ENCODE peak calls at places on chromosomes 1 and 21, in ten cellular contexts. One of them, this sample, is unnamed.

GRCh38 chr1:213984387-213985180 is 3.2 kb upstream of the PROX1 start:
- DNase-seq in anterior cingulate cortex: no peak
- DNase-seq in MCF 10A: no peak
- DNase-seq in stimulated activated naive B cell treated with anti-CD40 and anti-IgM and Interleukin-4, amounts not matched to agents 10 μg/mL and 1 μg/mL and 100 μg/mL, for 72 hours: no peak
- DNase-seq in endothelial cell: no peak
- DNase-seq in non-pigmented ciliary epithelial cell: no peak
- DNase-seq in effector memory CD8-positive, alpha-beta T cell: no peak
- DNase-seq in H4: no peak
- DNase-seq in activated CD8-positive, alpha-beta T cell treated with anti-CD3 and anti-CD28 coated beads, Interleukin-2, amount 10 ng/mL, durations not matched to agents 7 days and 5 days: no peak
- DNase-seq in retina: peak
- DNase-seq in this sample: no peak

GRCh38 chr1:32861904-32862698 is 8.6 kb downstream of the FNDC5 start:
- DNase-seq in activated CD8-positive, alpha-beta T cell treated with anti-CD3 and anti-CD28 coated beads, Interleukin-2, amount 10 ng/mL, durations not matched to agents 7 days and 5 days: no peak
- DNase-seq in H4: no peak
- DNase-seq in non-pigmented ciliary epithelial cell: no peak
- DNase-seq in retina: no peak
- DNase-seq in anterior cingulate cortex: peak
- DNase-seq in MCF 10A: no peak
- DNase-seq in stimulated activated naive B cell treated with anti-CD40 and anti-IgM and Interleukin-4, amounts not matched to agents 10 μg/mL and 1 μg/mL and 100 μg/mL, for 72 hours: no peak
- DNase-seq in endothelial cell: no peak
- DNase-seq in effector memory CD8-positive, alpha-beta T cell: no peak
- DNase-seq in this sample: no peak

GRCh38 chr1:21072721-21073120 is 104.0 kb downstream of the EIF4G3 start:
- DNase-seq in anterior cingulate cortex: no peak
- DNase-seq in retina: no peak
- DNase-seq in stimulated activated naive B cell treated with anti-CD40 and anti-IgM and Interleukin-4, amounts not matched to agents 10 μg/mL and 1 μg/mL and 100 μg/mL, for 72 hours: no peak
- DNase-seq in MCF 10A: no peak
- DNase-seq in non-pigmented ciliary epithelial cell: peak
- DNase-seq in H4: no peak
- DNase-seq in endothelial cell: no peak
- DNase-seq in activated CD8-positive, alpha-beta T cell treated with anti-CD3 and anti-CD28 coated beads, Interleukin-2, amount 10 ng/mL, durations not matched to agents 7 days and 5 days: no peak
- DNase-seq in effector memory CD8-positive, alpha-beta T cell: no peak
- DNase-seq in this sample: no peak

GRCh38 chr1:28509705-28510349 is 4.0 kb downstream of the RCC1 start:
- DNase-seq in effector memory CD8-positive, alpha-beta T cell: no peak
- DNase-seq in retina: no peak
- DNase-seq in stimulated activated naive B cell treated with anti-CD40 and anti-IgM and Interleukin-4, amounts not matched to agents 10 μg/mL and 1 μg/mL and 100 μg/mL, for 72 hours: peak
- DNase-seq in endothelial cell: no peak
- DNase-seq in H4: no peak
- DNase-seq in non-pigmented ciliary epithelial cell: no peak
- DNase-seq in MCF 10A: peak
- DNase-seq in activated CD8-positive, alpha-beta T cell treated with anti-CD3 and anti-CD28 coated beads, Interleukin-2, amount 10 ng/mL, durations not matched to agents 7 days and 5 days: no peak
- DNase-seq in anterior cingulate cortex: no peak
- DNase-seq in this sample: no peak

GRCh38 chr21:44356636-44357035 is 3.2 kb downstream of the TRPM2 start:
- DNase-seq in stimulated activated naive B cell treated with anti-CD40 and anti-IgM and Interleukin-4, amounts not matched to agents 10 μg/mL and 1 μg/mL and 100 μg/mL, for 72 hours: no peak
- DNase-seq in retina: no peak
- DNase-seq in non-pigmented ciliary epithelial cell: no peak
- DNase-seq in activated CD8-positive, alpha-beta T cell treated with anti-CD3 and anti-CD28 coated beads, Interleukin-2, amount 10 ng/mL, durations not matched to agents 7 days and 5 days: no peak
- DNase-seq in effector memory CD8-positive, alpha-beta T cell: no peak
- DNase-seq in MCF 10A: no peak
- DNase-seq in anterior cingulate cortex: no peak
- DNase-seq in endothelial cell: no peak
- DNase-seq in H4: no peak
- DNase-seq in this sample: no peak

GRCh38 chr1:235622933-235623790 is 26.4 kb downstream of the GNG4 start:
- DNase-seq in endothelial cell: no peak
- DNase-seq in retina: no peak
- DNase-seq in anterior cingulate cortex: no peak
- DNase-seq in effector memory CD8-positive, alpha-beta T cell: no peak
- DNase-seq in activated CD8-positive, alpha-beta T cell treated with anti-CD3 and anti-CD28 coated beads, Interleukin-2, amount 10 ng/mL, durations not matched to agents 7 days and 5 days: no peak
- DNase-seq in MCF 10A: no peak
- DNase-seq in H4: no peak
- DNase-seq in non-pigmented ciliary epithelial cell: no peak
- DNase-seq in stimulated activated naive B cell treated with anti-CD40 and anti-IgM and Interleukin-4, amounts not matched to agents 10 μg/mL and 1 μg/mL and 100 μg/mL, for 72 hours: no peak
- DNase-seq in this sample: no peak

GRCh38 chr1:46466477-46467182 is 23.0 kb upstream of the DMBX1 start:
- DNase-seq in non-pigmented ciliary epithelial cell: no peak
- DNase-seq in endothelial cell: peak
- DNase-seq in anterior cingulate cortex: no peak
- DNase-seq in retina: peak
- DNase-seq in activated CD8-positive, alpha-beta T cell treated with anti-CD3 and anti-CD28 coated beads, Interleukin-2, amount 10 ng/mL, durations not matched to agents 7 days and 5 days: no peak
- DNase-seq in effector memory CD8-positive, alpha-beta T cell: no peak
- DNase-seq in MCF 10A: no peak
- DNase-seq in H4: no peak
- DNase-seq in stimulated activated naive B cell treated with anti-CD40 and anti-IgM and Interleukin-4, amounts not matched to agents 10 μg/mL and 1 μg/mL and 100 μg/mL, for 72 hours: no peak
- DNase-seq in this sample: no peak

GRCh38 chr1:119275145-119275929 is 93.2 kb upstream of the HAO2 start:
- DNase-seq in stimulated activated naive B cell treated with anti-CD40 and anti-IgM and Interleukin-4, amounts not matched to agents 10 μg/mL and 1 μg/mL and 100 μg/mL, for 72 hours: no peak
- DNase-seq in H4: peak
- DNase-seq in effector memory CD8-positive, alpha-beta T cell: peak
- DNase-seq in anterior cingulate cortex: no peak
- DNase-seq in MCF 10A: peak
- DNase-seq in endothelial cell: peak
- DNase-seq in retina: peak
- DNase-seq in activated CD8-positive, alpha-beta T cell treated with anti-CD3 and anti-CD28 coated beads, Interleukin-2, amount 10 ng/mL, durations not matched to agents 7 days and 5 days: peak
- DNase-seq in non-pigmented ciliary epithelial cell: peak
- DNase-seq in this sample: peak

GRCh38 chr1:58395355-58395754 is 151.2 kb downstream of the OMA1 start:
- DNase-seq in endothelial cell: peak
- DNase-seq in MCF 10A: peak
- DNase-seq in effector memory CD8-positive, alpha-beta T cell: no peak
- DNase-seq in anterior cingulate cortex: no peak
- DNase-seq in non-pigmented ciliary epithelial cell: peak
- DNase-seq in activated CD8-positive, alpha-beta T cell treated with anti-CD3 and anti-CD28 coated beads, Interleukin-2, amount 10 ng/mL, durations not matched to agents 7 days and 5 days: no peak
- DNase-seq in stimulated activated naive B cell treated with anti-CD40 and anti-IgM and Interleukin-4, amounts not matched to agents 10 μg/mL and 1 μg/mL and 100 μg/mL, for 72 hours: no peak
- DNase-seq in H4: peak
- DNase-seq in retina: no peak
- DNase-seq in this sample: no peak